ENCODE peak calls at places on chromosomes 11 and 22, in six cellular contexts. M is GM23338, P is PC-9, Y is mammary epithelial cell, S is SJSA1, K is neuronal stem cell. G is an unnamed sample. For H3K4me1, the result is how much of the 10 kb centered on the place peaks cover.

GRCh38 chr11:105635466-105635865 is 25.6 kb downstream of the GRIA4 start:
- DNase-seq in M (no peak), P (no peak), Y (no peak), S (no peak), K (no peak), G (peak)

GRCh38 chr22:47550524-47551437 is 788.3 kb downstream of the TBC1D22A start:
- DNase-seq in M (no peak), P (no peak), Y (no peak), S (peak), K (no peak), G (no peak)

GRCh38 chr11:78800089-78800690 is 225.5 kb upstream of the NARS2 start:
- DNase-seq in M (no peak), P (no peak), Y (no peak), S (no peak), K (no peak), G (peak)

GRCh38 chr22:44574057-44574456 is 76.0 kb upstream of the RTL6 start:
- DNase-seq in M (no peak), P (peak), Y (peak), S (peak), K (no peak), G (peak)

GRCh38 chr11:96342971-96343711 is at the start of gene MAML2:
- DNase-seq in M (peak), P (peak), Y (peak), S (peak), K (peak), G (peak)

GRCh38 chr11:34251640-34251980 is 106.2 kb downstream of the ABTB2 start:
- DNase-seq in M (no peak), P (no peak), Y (no peak), S (no peak), K (no peak), G (peak)

GRCh38 chr22:30114356-30114755 is 34.1 kb downstream of the HORMAD2 start:
- DNase-seq in M (no peak), P (no peak), Y (no peak), S (no peak), K (no peak), G (peak)

GRCh38 chr11:44955019-44955738 is 4.5 kb upstream of the TP53I11 start:
- DNase-seq in M (no peak), P (peak), Y (no peak), S (peak), K (no peak), G (peak)

GRCh38 chr22:49716441-49716840 is 111.2 kb downstream of the BRD1 start:
- DNase-seq in M (no peak), P (no peak), Y (no peak), S (no peak), K (no peak), G (no peak)

GRCh38 chr22:30876925-30877553 is 91.5 kb downstream of the MORC2 start:
- DNase-seq in M (no peak), P (no peak), Y (no peak), S (no peak), K (no peak), G (peak)

GRCh38 chr11:68270334-68271022 is 1.3 kb downstream of the C11orf24 start:
- DNase-seq in M (no peak), P (no peak), Y (no peak), S (no peak), K (no peak), G (peak)

GRCh38 chr11:9825315-9825714 is 161.4 kb downstream of the SWAP70 start:
- DNase-seq in M (no peak), P (no peak), Y (peak), S (no peak), K (no peak), G (peak)

GRCh38 chr22:34800265-34800664 is 265.7 kb upstream of the ISX start:
- DNase-seq in M (no peak), P (no peak), Y (peak), S (no peak), K (no peak), G (peak)

GRCh38 chr22:25068701-25069100 is 116.2 kb downstream of the KIAA1671 start:
- DNase-seq in M (no peak), P (no peak), Y (no peak), S (no peak), K (no peak), G (no peak)

GRCh38 chr11:11263238-11264030 is 89.6 kb downstream of the CSNK2A3 start:
- DNase-seq in M (peak), P (no peak), Y (peak), S (no peak), K (no peak), G (no peak)

GRCh38 chr11:116187026-116187425 is 585.8 kb downstream of the BUD13 start:
- DNase-seq in M (no peak), P (no peak), Y (no peak), S (no peak), K (no peak), G (no peak)

GRCh38 chr22:43169310-43170130 is 17.4 kb downstream of the TTLL12 start:
- DNase-seq in M (no peak), P (peak), Y (no peak), S (no peak), K (no peak), G (no peak)

GRCh38 chr11:44036811-44037657 is 10.7 kb upstream of the ACCSL start:
- DNase-seq in M (peak), P (peak), Y (peak), S (peak), K (peak), G (peak)

GRCh38 chr11:59574932-59575904 is 40.4 kb downstream of the OSBP start:
- DNase-seq in M (no peak), P (no peak), Y (no peak), S (no peak), K (no peak), G (peak)

GRCh38 chr11:60428517-60428916 is 855 bp upstream of the MS4A5 start:
- DNase-seq in M (no peak), P (no peak), Y (peak), S (no peak), K (no peak), G (no peak)

GRCh38 chr22:31139866-31140716 is at the start of gene PLA2G3:
- DNase-seq in M (peak), P (no peak), Y (no peak), S (no peak), K (peak), G (peak)

GRCh38 chr11:64892838-64893193 is 14.4 kb upstream of the EHD1 start:
- DNase-seq in M (no peak), P (no peak), Y (no peak), S (no peak), K (no peak), G (no peak)
- H3K4me1 ChIP-seq in M (under half), P (under half), Y (under half), S (under half), K (under half), G (under half)

DNA sequence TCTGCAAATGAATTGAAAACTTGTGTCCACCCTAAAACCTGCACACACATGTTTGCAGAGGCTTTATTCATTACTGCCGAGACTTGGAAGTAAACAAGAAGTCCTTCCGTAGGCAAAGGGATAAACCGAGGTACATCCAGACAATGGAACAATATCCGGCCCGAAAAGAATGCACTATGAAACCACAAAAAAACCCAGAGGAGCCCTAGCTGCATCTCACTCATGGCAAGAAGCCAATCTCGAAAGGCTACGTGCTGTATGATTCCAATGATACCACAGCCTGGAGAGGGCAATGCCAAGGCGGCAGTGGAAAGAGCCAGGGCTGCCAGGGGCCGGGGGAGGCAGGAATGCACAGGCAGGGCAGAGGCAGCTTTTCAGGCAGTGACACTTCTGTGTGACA is 3.2 kb upstream of the MRPL23 start:
- DNase-seq in M (no peak), P (no peak), Y (peak), S (peak), K (no peak), G (peak)
- H3K4me3 ChIP-seq in M (no peak), P (no peak), Y (no peak), S (no peak), K (no peak), G (peak)

DNA sequence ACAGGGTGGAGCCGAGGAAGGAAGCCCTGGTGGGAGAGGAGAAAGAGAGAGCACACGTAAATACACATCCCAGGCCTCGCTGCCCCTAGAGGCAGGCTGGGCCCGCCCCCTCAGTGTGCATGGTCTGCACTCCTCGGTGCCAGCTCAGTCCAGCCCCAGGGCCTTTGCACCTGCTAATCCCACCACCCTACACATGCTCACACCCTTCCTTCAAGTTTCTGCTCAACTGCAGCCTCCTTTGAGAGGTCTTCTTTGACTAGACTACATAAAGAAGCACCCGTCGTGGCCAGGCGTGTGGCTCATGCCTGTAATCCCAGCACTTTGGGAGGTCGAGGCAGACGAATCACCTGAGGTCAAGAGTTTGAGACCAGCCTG is 5.5 kb downstream of the IL2RB start:
- DNase-seq in M (no peak), P (no peak), Y (no peak), S (no peak), K (no peak), G (no peak)
- H3K4me1 ChIP-seq in M (under half), P (under half), Y (under half), S (under half), K (under half), G (under half)

GRCh38 chr11:3227568-3228444 is 4.4 kb downstream of the MRGPRE start:
- DNase-seq in M (no peak), P (no peak), Y (no peak), S (no peak), K (no peak), G (no peak)
- H3K4me3 ChIP-seq in M (no peak), P (no peak), Y (no peak), S (no peak), K (no peak), G (no peak)

G was measured in adipocyte.